ENCODE peak calls at places on chromosomes 6 and 20, in six cellular contexts. A is cardiac fibroblast, R is breast epithelium, U is brain microvascular endothelial cell, K is mammary epithelial cell, T is transverse colon. O is an unnamed sample.
A peak's percentile ranks its signal among the peaks of the same experiment; 100 is the strongest.

GRCh38 chr20:10216146-10216741 is 2.4 kb upstream of the SNAP25 start:
- DNase-seq in U (no peak), K (no peak), T (no peak), R (no peak), A (no peak), O (no peak)

GRCh38 chr6:32568561-32568960 is 21.1 kb downstream of the HLA-DRB1 start:
- DNase-seq in A (no peak), R (no peak), K (no peak), U (no peak), T (no peak), O (no peak)

GRCh38 chr20:49889245-49889942 is 25.9 kb downstream of the SPATA2 start:
- DNase-seq in U (no peak), K (no peak), A (no peak), R (no peak), T (no peak), O (no peak)

GRCh38 chr6:138577151-138577915 is 78.0 kb upstream of the NHSL1 start:
- DNase-seq in A (no peak), U (no peak), T (no peak), K (no peak), R (no peak), O (no peak)

GRCh38 chr20:56202493-56203077 is 45.9 kb upstream of the MC3R start:
- DNase-seq in U (peak; percentile 2), K (peak; percentile 23), T (no peak), A (peak; percentile 30), R (no peak), O (peak; percentile 13)

GRCh38 chr20:63554361-63555278 is 661 bp downstream of the FNDC11 start:
- DNase-seq in T (no peak), A (no peak), U (no peak), K (no peak), R (no peak), O (no peak)

GRCh38 chr20:18056174-18057105 is 1.3 kb downstream of the OVOL2 start:
- DNase-seq in U (no peak), K (peak; percentile 8), T (peak; percentile 81), R (no peak), A (no peak), O (no peak)

GRCh38 chr6:32194388-32194787 is 1.9 kb upstream of the GPSM3 start:
- DNase-seq in U (no peak), K (no peak), T (no peak), R (no peak), A (no peak), O (no peak)

GRCh38 chr20:48273843-48274242 is 488.6 kb upstream of the SULF2 start:
- DNase-seq in T (no peak), R (no peak), K (no peak), A (no peak), U (no peak), O (no peak)

GRCh38 chr20:19070681-19071441 is 141.6 kb upstream of the SLC24A3 start:
- DNase-seq in K (no peak), U (no peak), A (no peak), T (no peak), R (no peak), O (no peak)

DNA sequence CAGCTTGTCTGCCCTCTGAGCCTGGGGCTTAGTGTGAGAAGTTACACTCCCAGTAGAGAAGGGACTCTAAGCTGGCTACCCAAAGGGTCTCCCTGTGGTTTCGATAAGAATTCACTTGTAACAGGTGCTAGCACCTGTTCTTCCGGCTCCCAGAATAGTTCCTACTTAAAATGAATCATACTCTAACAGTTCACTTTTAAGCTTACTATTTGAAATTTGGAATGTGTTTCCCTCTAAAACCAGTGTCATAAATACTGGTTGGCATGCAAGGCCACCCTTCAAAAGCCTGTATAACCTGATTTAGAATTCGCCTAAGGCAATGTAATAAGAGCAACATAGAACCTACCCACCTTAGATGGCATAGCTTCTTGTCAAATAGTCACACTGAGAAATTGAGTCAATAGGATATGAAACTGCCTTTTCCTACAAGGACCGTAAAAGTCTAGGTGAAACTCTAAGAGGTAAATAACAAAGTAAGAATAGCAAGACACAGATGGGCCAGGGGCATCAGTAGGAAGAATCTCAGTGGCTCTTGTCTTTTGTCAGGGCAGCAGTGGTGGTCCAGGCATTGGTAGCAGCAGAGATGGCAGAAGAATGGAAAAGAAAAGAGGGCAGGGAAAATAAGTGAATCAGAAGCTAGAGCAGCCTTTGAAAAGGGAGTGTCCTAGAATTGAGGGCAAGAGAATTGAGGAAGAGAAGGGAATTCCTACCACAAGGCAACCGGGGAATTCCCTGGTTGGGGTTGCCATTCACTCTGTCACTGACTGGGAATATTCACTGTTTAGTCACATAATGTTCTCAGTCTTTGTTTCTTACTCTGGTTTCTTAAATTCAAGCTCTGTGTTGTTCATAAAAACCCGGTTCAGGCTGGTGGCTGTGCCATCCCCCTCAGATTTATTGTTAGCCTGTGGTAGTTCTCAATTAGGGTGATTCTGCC is 91.5 kb downstream of the HIVEP2 start:
- DNase-seq in K (peak; percentile 86), R (no peak), U (no peak), A (peak; percentile 71), T (peak; percentile 27), O (peak; percentile 71)
- H3K4me3 ChIP-seq in K (no peak overlapping the region), R (no peak overlapping the region), U (no peak overlapping the region), A (no peak overlapping the region), T (no peak overlapping the region), O (no peak overlapping the region)

GRCh38 chr6:170290306-170291128 is at the start of gene DLL1:
- DNase-seq in K (peak; percentile 72), U (no peak), R (peak; percentile 39), A (peak; percentile 44), T (peak; percentile 40), O (peak; percentile 25)
- H3K4me3 ChIP-seq in K (peak within 1 kb of the TSS; percentile 86), U (peak within 1 kb of the TSS; percentile 58), R (peak within 1 kb of the TSS; percentile 78), A (peak within 1 kb of the TSS; percentile 76), T (peak within 1 kb of the TSS; percentile 72), O (peak within 1 kb of the TSS; percentile 54)

GRCh38 chr20:41340327-41341055 is at the start of gene LPIN3:
- DNase-seq in K (peak; percentile 94), R (peak; percentile 95), T (peak; percentile 95), A (peak; percentile 92), U (peak; percentile 31), O (peak; percentile 89)
- H3K4me3 ChIP-seq in K (peak within 1 kb of the TSS; percentile 38), R (peak within 1 kb of the TSS; percentile 47), T (peak within 1 kb of the TSS; percentile 49), A (peak within 1 kb of the TSS; percentile 52), U (peak within 1 kb of the TSS; percentile 56), O (peak within 1 kb of the TSS; percentile 52)

GRCh38 chr6:123210645-123211044 is 214.6 kb downstream of the CLVS2 start:
- DNase-seq in K (no peak), A (no peak), T (no peak), R (no peak), U (no peak), O (no peak)

GRCh38 chr6:123213921-123214320 is 217.9 kb downstream of the CLVS2 start:
- DNase-seq in A (no peak), R (no peak), U (no peak), T (no peak), K (no peak), O (peak; percentile 23)

GRCh38 chr6:123214433-123214832 is 218.4 kb downstream of the CLVS2 start:
- DNase-seq in U (no peak), R (no peak), T (no peak), A (no peak), K (no peak), O (no peak)

GRCh38 chr6:123215211-123215610 is 219.2 kb downstream of the CLVS2 start:
- DNase-seq in U (no peak), K (no peak), R (no peak), A (no peak), T (no peak), O (no peak)

DNA sequence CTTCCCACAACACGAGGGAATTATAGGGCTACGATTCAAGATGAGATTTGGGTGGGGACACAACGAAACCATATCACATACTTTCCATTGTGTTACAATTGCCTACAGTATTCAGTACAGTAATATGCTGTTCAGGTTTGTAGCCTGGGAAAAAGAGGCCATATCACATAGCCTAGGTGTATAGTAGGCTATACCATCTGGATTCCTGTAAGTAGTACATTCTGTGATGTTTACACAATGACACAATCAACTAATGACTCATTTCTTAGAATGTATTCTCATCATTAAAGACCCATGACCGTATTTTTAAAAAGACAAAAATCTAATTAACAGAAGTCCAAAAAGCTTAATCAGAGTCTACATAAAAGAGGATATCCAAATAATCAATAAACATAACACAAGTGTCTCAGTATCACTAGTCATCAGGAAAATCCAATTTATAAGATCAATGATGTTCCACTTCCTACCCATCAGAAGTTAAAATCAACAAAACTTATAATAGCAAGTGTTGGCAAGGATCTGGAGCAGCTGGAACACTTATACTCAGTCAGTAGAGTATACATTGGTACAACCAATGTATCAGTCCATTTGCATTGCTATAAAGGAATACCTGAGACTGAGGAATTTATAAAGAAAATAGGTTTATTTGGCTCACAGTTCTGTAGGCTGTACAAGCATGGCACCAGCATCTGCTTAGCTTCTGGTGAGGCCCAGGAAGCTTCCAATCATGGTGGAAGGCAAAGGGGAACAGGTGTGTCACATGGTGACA is 215.9 kb downstream of the CLVS2 start:
- DNase-seq in R (no peak), U (no peak), K (peak; percentile 11), T (no peak), A (peak; percentile 30), O (peak; percentile 81)
- H3K4me3 ChIP-seq in R (no peak overlapping the region), U (no peak overlapping the region), K (no peak overlapping the region), T (no peak overlapping the region), A (no peak overlapping the region), O (no peak overlapping the region)

O was measured in bronchial epithelial cell.